ENCODE peak calls at places on chromosomes 16 and 17, in seven cellular contexts. Q is choroid plexus epithelial cell; M is left lung; P is ovary; L is AG10803; F is CD4-positive, alpha-beta T cell; S is progenitor cell of endocrine pancreas. T is an unnamed sample.

GRCh38 chr16:57277586-57277985 is 6.9 kb downstream of the PLLP start:
- DNase-seq in Q (peak), M (no peak), P (no peak), L (peak), F (peak), S (no peak), T (no peak)

GRCh38 chr17:45319239-45319703 is 2.5 kb upstream of the MAP3K14 start:
- DNase-seq in Q (peak), M (no peak), P (no peak), L (no peak), F (no peak), S (no peak), T (no peak)

GRCh38 chr16:72443809-72444208 is 271.9 kb upstream of the PMFBP1 start:
- DNase-seq in Q (no peak), M (no peak), P (no peak), L (peak), F (no peak), S (no peak), T (no peak)

GRCh38 chr16:79278506-79278905 is 322.0 kb downstream of the MAF start:
- DNase-seq in Q (no peak), M (peak), P (no peak), L (no peak), F (peak), S (no peak), T (no peak)

GRCh38 chr17:218711-219110 is 37.3 kb upstream of the DOC2B start:
- DNase-seq in Q (no peak), M (peak), P (no peak), L (no peak), F (no peak), S (no peak), T (no peak)

GRCh38 chr17:75605790-75606189 is 18.2 kb downstream of the MYO15B start:
- DNase-seq in Q (no peak), M (no peak), P (no peak), L (no peak), F (no peak), S (no peak), T (no peak)

GRCh38 chr17:79429864-79430494 is 180.9 kb downstream of the RBFOX3 start:
- DNase-seq in Q (no peak), M (no peak), P (no peak), L (no peak), F (no peak), S (no peak), T (no peak)

GRCh38 chr16:84052071-84052622 is 9.6 kb upstream of the SLC38A8 start:
- DNase-seq in Q (no peak), M (no peak), P (peak), L (no peak), F (no peak), S (no peak), T (no peak)

GRCh38 chr17:77863814-77864161 is 94.7 kb upstream of the TNRC6C start:
- DNase-seq in Q (no peak), M (peak), P (peak), L (peak), F (no peak), S (no peak), T (no peak)

GRCh38 chr17:7323731-7324437 is 5.3 kb downstream of the NEURL4 start:
- DNase-seq in Q (peak), M (no peak), P (peak), L (peak), F (peak), S (peak), T (no peak)

GRCh38 chr17:55440391-55440790 is 18.8 kb upstream of the MMD start:
- DNase-seq in Q (no peak), M (no peak), P (no peak), L (no peak), F (no peak), S (no peak), T (no peak)

GRCh38 chr17:28480278-28480677 is 6.8 kb downstream of the SLC13A2 start:
- DNase-seq in Q (no peak), M (no peak), P (no peak), L (no peak), F (no peak), S (no peak), T (no peak)

GRCh38 chr16:26987631-26988030 is 79.1 kb upstream of the C16orf82 start:
- DNase-seq in Q (peak), M (no peak), P (no peak), L (peak), F (no peak), S (no peak), T (no peak)

GRCh38 chr16:51150894-51151320 is at the start of gene SALL1:
- DNase-seq in Q (no peak), M (no peak), P (peak), L (no peak), F (no peak), S (no peak), T (no peak)

GRCh38 chr17:3557768-3558583 is at the start of gene TRPV3:
- DNase-seq in Q (no peak), M (peak), P (peak), L (peak), F (peak), S (no peak), T (no peak)

GRCh38 chr17:34252890-34253525 is 2.1 kb upstream of the CCL2 start:
- DNase-seq in Q (no peak), M (no peak), P (no peak), L (peak), F (no peak), S (no peak), T (no peak)

GRCh38 chr16:68776821-68777485 is 39.9 kb downstream of the CDH1 start:
- DNase-seq in Q (peak), M (no peak), P (no peak), L (peak), F (no peak), S (no peak), T (no peak)

GRCh38 chr17:34755981-34756669 is 176.7 kb downstream of the TMEM132E start:
- DNase-seq in Q (no peak), M (no peak), P (no peak), L (no peak), F (no peak), S (no peak), T (no peak)

GRCh38 chr17:4502466-4503154 is 3.9 kb downstream of the SPNS2 start:
- DNase-seq in Q (no peak), M (no peak), P (no peak), L (no peak), F (no peak), S (no peak), T (no peak)

GRCh38 chr16:3570420-3571062 is 6.7 kb downstream of the NLRC3 start:
- DNase-seq in Q (no peak), M (no peak), P (no peak), L (no peak), F (no peak), S (no peak), T (no peak)

GRCh38 chr16:54648575-54648974 is 282.1 kb upstream of the IRX5 start:
- DNase-seq in Q (no peak), M (no peak), P (no peak), L (no peak), F (no peak), S (no peak), T (no peak)

GRCh38 chr17:7046127-7046724 is 2.3 kb upstream of the SLC16A11 start:
- DNase-seq in Q (peak), M (peak), P (peak), L (no peak), F (no peak), S (peak), T (no peak)

GRCh38 chr17:28173801-28174200 is 131.3 kb downstream of the NLK start:
- DNase-seq in Q (peak), M (no peak), P (no peak), L (peak), F (no peak), S (no peak), T (no peak)

GRCh38 chr16:86798247-86799041 is 220.1 kb downstream of the FOXL1 start:
- DNase-seq in Q (no peak), M (no peak), P (no peak), L (no peak), F (no peak), S (no peak), T (no peak)

GRCh38 chr17:15954222-15954621 is 9.3 kb downstream of the ADORA2B start:
- DNase-seq in Q (peak), M (no peak), P (no peak), L (peak), F (no peak), S (no peak), T (no peak)

GRCh38 chr17:67054011-67054591 is 9.7 kb downstream of the CACNG1 start:
- DNase-seq in Q (no peak), M (no peak), P (no peak), L (no peak), F (no peak), S (no peak), T (no peak)

GRCh38 chr17:14942511-14943185 is 322.5 kb downstream of the PMP22 start:
- DNase-seq in Q (peak), M (no peak), P (no peak), L (peak), F (no peak), S (no peak), T (no peak)

GRCh38 chr16:83847371-83848225 is 39.8 kb downstream of the HSBP1 start:
- DNase-seq in Q (no peak), M (no peak), P (no peak), L (no peak), F (no peak), S (no peak), T (no peak)

GRCh38 chr17:68176770-68177169 is 71.1 kb upstream of the AMZ2 start:
- DNase-seq in Q (no peak), M (no peak), P (no peak), L (no peak), F (no peak), S (no peak), T (no peak)

GRCh38 chr17:29021251-29021650 is 15.4 kb upstream of the SEZ6 start:
- DNase-seq in Q (no peak), M (no peak), P (no peak), L (no peak), F (no peak), S (no peak), T (no peak)

GRCh38 chr16:30985401-30986128 is 558 bp downstream of the HSD3B7 start:
- DNase-seq in Q (no peak), M (peak), P (peak), L (peak), F (no peak), S (peak), T (no peak)

GRCh38 chr17:66661411-66661843 is 173.5 kb upstream of the CACNG5 start:
- DNase-seq in Q (peak), M (no peak), P (no peak), L (peak), F (no peak), S (no peak), T (no peak)

DNA sequence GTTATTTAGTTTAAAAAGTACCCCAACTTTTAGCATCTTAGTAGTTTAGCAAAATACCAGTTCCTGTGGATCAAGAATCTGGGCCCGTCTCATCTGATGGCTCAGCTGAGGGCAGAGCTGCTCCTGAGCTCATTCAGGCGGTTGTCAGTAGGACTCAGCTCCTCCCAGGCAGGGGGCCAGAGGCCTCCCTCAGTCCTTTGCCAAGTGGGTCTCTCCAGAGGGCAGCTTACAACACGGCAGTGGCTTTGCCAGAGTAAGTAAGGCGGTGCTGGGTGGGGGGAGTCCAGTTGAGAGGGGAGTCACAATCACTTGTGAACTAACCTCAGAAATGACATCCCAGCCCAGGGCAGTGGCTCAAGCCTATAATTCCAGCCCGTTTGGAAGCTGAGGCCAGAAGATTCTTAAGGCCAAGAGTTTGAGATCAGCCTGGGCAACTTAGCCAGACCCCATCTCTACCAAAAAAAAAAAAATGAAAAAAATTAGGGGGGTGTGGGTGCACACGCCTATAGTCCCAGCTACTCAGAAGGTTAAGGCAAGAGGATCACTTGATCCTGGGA is 81.5 kb upstream of the MED9 start:
- DNase-seq in Q (no peak), M (no peak), P (no peak), L (no peak), F (no peak), S (no peak), T (no peak)
- TF ChIP-seq CTCF in Q (no peak), M (no peak), P (no peak), L (no peak), F (no peak), S (no peak), T (no peak)

DNA sequence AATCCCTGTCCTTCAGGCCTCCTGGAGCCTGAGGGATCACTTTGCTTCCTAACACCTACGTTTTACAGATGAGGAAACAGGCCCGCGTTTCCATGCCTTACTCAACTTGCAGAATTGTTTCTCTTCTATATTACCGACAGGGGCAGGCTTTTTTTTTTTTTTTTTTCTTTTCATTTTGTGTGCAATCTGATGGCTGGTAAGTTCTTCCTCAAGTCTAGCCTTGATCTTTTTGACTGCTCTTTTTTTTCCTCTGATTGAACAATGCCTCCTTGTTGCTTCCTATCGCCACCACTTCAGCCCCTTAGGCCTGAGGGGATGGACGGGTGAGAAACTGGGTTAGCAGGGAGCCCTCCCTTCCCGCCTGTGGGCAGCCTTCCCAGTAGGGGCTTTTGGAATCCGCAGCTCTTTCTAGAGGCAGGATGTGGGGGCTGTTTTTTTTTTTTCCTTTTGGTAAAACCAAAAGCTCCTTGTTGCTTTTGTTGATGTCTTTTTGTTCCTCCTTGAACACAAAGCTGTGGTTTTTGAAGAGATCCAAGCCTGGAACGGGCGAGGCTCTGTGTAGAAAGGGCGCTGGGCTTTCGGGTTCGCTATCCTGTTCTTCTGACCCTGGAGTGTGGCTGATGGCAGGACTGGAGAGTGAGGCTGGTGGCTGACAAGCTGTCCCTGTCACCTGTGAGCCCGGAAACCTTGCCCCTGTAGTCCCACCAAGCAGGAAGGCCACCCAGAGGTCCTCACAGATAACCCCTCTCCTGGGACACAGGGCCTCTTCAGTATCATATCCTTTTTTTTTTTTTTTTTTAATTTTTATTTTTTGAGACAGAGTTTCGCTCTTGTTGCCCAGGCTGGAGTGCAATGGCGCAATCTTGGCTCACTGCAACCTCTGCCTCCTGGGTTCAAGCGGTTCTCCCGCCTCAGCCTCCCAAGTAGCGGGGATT is 14.0 kb downstream of the LASP1 start:
- DNase-seq in Q (peak), M (no peak), P (no peak), L (no peak), F (no peak), S (no peak), T (no peak)
- TF ChIP-seq CTCF in Q (peak), M (peak), P (no peak), L (peak), F (no peak), S (no peak), T (no peak)

GRCh38 chr16:48864055-48864454 is 254.1 kb upstream of the N4BP1 start:
- DNase-seq in Q (no peak), M (no peak), P (no peak), L (no peak), F (no peak), S (no peak), T (no peak)

GRCh38 chr16:48865511-48865910 is 255.5 kb upstream of the N4BP1 start:
- DNase-seq in Q (no peak), M (no peak), P (no peak), L (no peak), F (no peak), S (no peak), T (no peak)

GRCh38 chr16:48860341-48860740 is 250.4 kb upstream of the N4BP1 start:
- DNase-seq in Q (no peak), M (no peak), P (no peak), L (peak), F (no peak), S (no peak), T (no peak)

GRCh38 chr16:48862087-48862532 is 252.1 kb upstream of the N4BP1 start:
- DNase-seq in Q (no peak), M (no peak), P (no peak), L (peak), F (no peak), S (no peak), T (no peak)
- TF ChIP-seq CTCF in Q (no peak), M (no peak), P (no peak), L (peak), F (no peak), S (peak), T (no peak)

GRCh38 chr16:10944249-10945064 is at the start of gene CLEC16A:
- DNase-seq in Q (peak), M (peak), P (peak), L (peak), F (peak), S (peak), T (peak)

GRCh38 chr16:10941127-10941933 is 938 bp downstream of the DEXI start:
- DNase-seq in Q (no peak), M (peak), P (peak), L (no peak), F (no peak), S (no peak), T (no peak)

GRCh38 chr16:10940501-10941079 is 1.7 kb downstream of the DEXI start:
- DNase-seq in Q (no peak), M (peak), P (peak), L (no peak), F (no peak), S (no peak), T (no peak)

GRCh38 chr16:10945065-10945787 is 862 bp downstream of the CLEC16A start:
- DNase-seq in Q (no peak), M (peak), P (no peak), L (no peak), F (no peak), S (no peak), T (no peak)

GRCh38 chr16:10942352-10943297 is at the start of gene DEXI:
- DNase-seq in Q (peak), M (peak), P (peak), L (peak), F (peak), S (peak), T (peak)
- TF ChIP-seq CTCF in Q (no peak), M (peak), P (peak), L (no peak), F (no peak), S (peak), T (no peak)